ENCODE peak calls at places on chromosomes 5 and 9, in four cellular contexts. One of them, this sample, is unnamed.

GRCh38 chr9:109856785-109857184 is 76.8 kb downstream of the PALM2AKAP2 start:
- DNase-seq in H1: no peak
- DNase-seq in K562: peak; percentile 17
- DNase-seq in SK-N-SH: no peak
- DNase-seq in this sample: peak; percentile 15

GRCh38 chr9:13427587-13427986 is 148.1 kb upstream of the MPDZ start:
- DNase-seq in SK-N-SH: peak; percentile 30
- DNase-seq in H1: no peak
- DNase-seq in K562: peak; percentile 21
- DNase-seq in this sample: no peak

GRCh38 chr5:96778409-96778808 is 29.3 kb downstream of the ERAP1 start:
- DNase-seq in K562: no peak
- DNase-seq in SK-N-SH: no peak
- DNase-seq in H1: no peak
- DNase-seq in this sample: no peak

GRCh38 chr5:2160811-2161210 is 278.1 kb upstream of the IRX4 start:
- DNase-seq in H1: no peak
- DNase-seq in K562: no peak
- DNase-seq in SK-N-SH: no peak
- DNase-seq in this sample: no peak

GRCh38 chr5:113380299-113381014 is 54.3 kb downstream of the TSSK1B start:
- DNase-seq in K562: no peak
- DNase-seq in SK-N-SH: no peak
- DNase-seq in H1: no peak
- DNase-seq in this sample: no peak

GRCh38 chr5:59656351-59657254 is 236.9 kb downstream of the PDE4D start:
- DNase-seq in K562: no peak
- DNase-seq in SK-N-SH: no peak
- DNase-seq in H1: no peak
- DNase-seq in this sample: no peak

GRCh38 chr5:166722939-166723338 is 1568.5 kb upstream of the WWC1 start:
- DNase-seq in H1: no peak
- DNase-seq in SK-N-SH: no peak
- DNase-seq in K562: no peak
- DNase-seq in this sample: no peak

GRCh38 chr9:12274577-12274976 is 418.6 kb upstream of the TYRP1 start:
- DNase-seq in SK-N-SH: no peak
- DNase-seq in K562: no peak
- DNase-seq in H1: no peak
- DNase-seq in this sample: no peak

GRCh38 chr5:154191467-154192261 is 1.1 kb downstream of the GALNT10 start:
- DNase-seq in H1: no peak
- DNase-seq in K562: no peak
- DNase-seq in SK-N-SH: no peak
- DNase-seq in this sample: no peak

GRCh38 chr9:96500696-96501660 is 51.0 kb downstream of the HABP4 start:
- DNase-seq in H1: no peak
- DNase-seq in K562: no peak
- DNase-seq in SK-N-SH: no peak
- DNase-seq in this sample: no peak

GRCh38 chr9:16221350-16221749 is 649.1 kb downstream of the BNC2 start:
- DNase-seq in H1: no peak
- DNase-seq in K562: no peak
- DNase-seq in SK-N-SH: no peak
- DNase-seq in this sample: no peak

GRCh38 chr9:72410214-72410613 is 45.2 kb upstream of the ZFAND5 start:
- DNase-seq in SK-N-SH: no peak
- DNase-seq in H1: no peak
- DNase-seq in K562: no peak
- DNase-seq in this sample: no peak

GRCh38 chr9:38008168-38009034 is 60.6 kb downstream of the SHB start:
- DNase-seq in H1: no peak
- DNase-seq in SK-N-SH: no peak
- DNase-seq in K562: peak; percentile 72
- DNase-seq in this sample: peak; percentile 34

GRCh38 chr9:113154471-113154870 is 3.7 kb downstream of the SLC31A2 start:
- DNase-seq in SK-N-SH: no peak
- DNase-seq in K562: no peak
- DNase-seq in H1: no peak
- DNase-seq in this sample: no peak

GRCh38 chr9:93094294-93095204 is 1.5 kb upstream of the CARD19 start:
- DNase-seq in SK-N-SH: no peak
- DNase-seq in H1: no peak
- DNase-seq in K562: no peak
- DNase-seq in this sample: no peak

GRCh38 chr5:89901983-89902382 is 507.6 kb downstream of the CETN3 start:
- DNase-seq in SK-N-SH: no peak
- DNase-seq in K562: no peak
- DNase-seq in H1: no peak
- DNase-seq in this sample: no peak

GRCh38 chr5:30994170-30994569 is 199.3 kb upstream of the CDH6 start:
- DNase-seq in K562: no peak
- DNase-seq in SK-N-SH: no peak
- DNase-seq in H1: no peak
- DNase-seq in this sample: no peak

GRCh38 chr5:116482394-116482793 is 92.2 kb downstream of the SEMA6A start:
- DNase-seq in H1: no peak
- DNase-seq in SK-N-SH: no peak
- DNase-seq in K562: no peak
- DNase-seq in this sample: no peak

GRCh38 chr9:4734150-4734549 is 6.9 kb downstream of the AK3 start:
- DNase-seq in SK-N-SH: no peak
- DNase-seq in H1: no peak
- DNase-seq in K562: no peak
- DNase-seq in this sample: no peak

GRCh38 chr5:943201-943873 is 50.7 kb downstream of the TRIP13 start:
- DNase-seq in K562: no peak
- DNase-seq in SK-N-SH: no peak
- DNase-seq in H1: no peak
- DNase-seq in this sample: no peak

GRCh38 chr5:84647581-84647980 is 262.9 kb upstream of the EDIL3 start:
- DNase-seq in K562: no peak
- DNase-seq in H1: no peak
- DNase-seq in SK-N-SH: no peak
- DNase-seq in this sample: no peak

GRCh38 chr9:125240649-125240999 is 519 bp downstream of the HSPA5 start:
- DNase-seq in SK-N-SH: no peak
- DNase-seq in H1: no peak
- DNase-seq in K562: peak; percentile 74
- DNase-seq in this sample: no peak

GRCh38 chr9:77475641-77476473 is 172.3 kb downstream of the GNA14 start:
- DNase-seq in H1: no peak
- DNase-seq in SK-N-SH: no peak
- DNase-seq in K562: no peak
- DNase-seq in this sample: no peak

GRCh38 chr5:61999371-61999770 is 306.6 kb upstream of the KIF2A start:
- DNase-seq in SK-N-SH: no peak
- DNase-seq in K562: no peak
- DNase-seq in H1: no peak
- DNase-seq in this sample: no peak

GRCh38 chr5:150210644-150211043 is 20.8 kb downstream of the SLC6A7 start:
- DNase-seq in K562: no peak
- DNase-seq in H1: no peak
- DNase-seq in SK-N-SH: no peak
- DNase-seq in this sample: no peak

GRCh38 chr5:150214289-150214688 is 24.4 kb downstream of the SLC6A7 start:
- DNase-seq in K562: peak; percentile 62
- DNase-seq in SK-N-SH: no peak
- DNase-seq in H1: no peak
- DNase-seq in this sample: no peak

GRCh38 chr5:150211156-150212030 is 21.5 kb downstream of the SLC6A7 start:
- DNase-seq in K562: peak; percentile 49
- DNase-seq in SK-N-SH: no peak
- DNase-seq in H1: peak; percentile 68
- DNase-seq in this sample: peak; percentile 68

GRCh38 chr5:150215978-150216944 is 26.4 kb downstream of the SLC6A7 start:
- DNase-seq in SK-N-SH: no peak
- DNase-seq in H1: no peak
- DNase-seq in K562: peak; percentile 59
- DNase-seq in this sample: no peak

DNA sequence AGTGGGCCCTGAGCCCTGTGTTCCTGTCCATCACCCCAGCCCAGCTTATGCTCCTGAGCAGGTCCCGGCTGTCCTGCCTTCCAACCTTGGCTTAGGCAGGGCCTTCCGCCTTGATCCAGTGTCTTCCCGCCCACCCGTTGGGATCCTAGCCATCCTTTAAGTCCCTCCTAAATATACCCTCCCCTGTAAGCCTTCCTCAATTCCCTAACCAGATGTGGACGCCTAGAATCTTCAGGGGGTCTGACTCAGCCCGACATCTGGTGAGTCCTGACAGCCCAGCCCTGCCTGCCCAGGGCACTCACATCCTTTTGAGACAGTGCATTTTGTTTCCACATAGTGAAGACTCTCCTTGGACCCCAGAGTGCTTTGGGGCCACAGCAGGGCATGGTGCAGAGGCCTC is 23.7 kb downstream of the SLC6A7 start:
- DNase-seq in SK-N-SH: no peak
- DNase-seq in H1: no peak
- DNase-seq in K562: no peak
- DNase-seq in this sample: no peak
- TF ChIP-seq TEAD4 in SK-N-SH: no peak
- TF ChIP-seq TEAD4 in H1: no peak
- TF ChIP-seq TEAD4 in K562: no peak
- TF ChIP-seq TEAD4 in this sample: no peak

GRCh38 chr5:56003179-56003578 is 8.4 kb upstream of the IL6ST start:
- DNase-seq in SK-N-SH: no peak
- DNase-seq in K562: peak; percentile 10
- DNase-seq in H1: no peak
- DNase-seq in this sample: no peak

GRCh38 chr5:56004874-56005273 is 10.1 kb upstream of the IL6ST start:
- DNase-seq in SK-N-SH: no peak
- DNase-seq in H1: no peak
- DNase-seq in K562: no peak
- DNase-seq in this sample: no peak

GRCh38 chr5:56006094-56006493 is 11.3 kb upstream of the IL6ST start:
- DNase-seq in SK-N-SH: no peak
- DNase-seq in H1: no peak
- DNase-seq in K562: no peak
- DNase-seq in this sample: no peak

GRCh38 chr5:56002303-56002702 is 7.5 kb upstream of the IL6ST start:
- DNase-seq in K562: no peak
- DNase-seq in SK-N-SH: no peak
- DNase-seq in H1: no peak
- DNase-seq in this sample: no peak

DNA sequence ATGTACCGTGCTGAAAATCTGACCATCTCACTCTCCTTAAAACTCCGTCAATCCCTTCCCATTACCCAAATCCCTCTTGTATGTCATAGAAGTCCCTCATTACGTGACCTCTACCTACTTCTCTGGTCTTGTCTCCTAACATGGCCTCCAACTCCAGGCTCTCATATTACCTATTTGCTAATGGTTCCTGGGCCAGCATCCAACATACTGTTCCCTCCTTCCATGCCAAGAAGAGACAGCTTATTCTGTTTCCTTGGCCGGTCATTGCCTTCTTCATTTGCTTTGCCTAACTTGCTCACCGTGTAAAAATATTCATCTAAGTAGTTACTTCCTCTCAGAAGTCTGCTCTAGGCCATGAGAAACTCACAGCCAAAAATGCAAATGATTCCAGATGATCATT is 8.9 kb upstream of the IL6ST start:
- DNase-seq in SK-N-SH: no peak
- DNase-seq in K562: no peak
- DNase-seq in H1: no peak
- DNase-seq in this sample: no peak
- TF ChIP-seq TEAD4 in SK-N-SH: no peak
- TF ChIP-seq TEAD4 in K562: no peak
- TF ChIP-seq TEAD4 in H1: no peak
- TF ChIP-seq TEAD4 in this sample: no peak

GRCh38 chr5:157820593-157821252 is 38.2 kb downstream of the CLINT1 start:
- DNase-seq in SK-N-SH: peak; percentile 19
- DNase-seq in K562: peak; percentile 16
- DNase-seq in H1: no peak
- DNase-seq in this sample: no peak
- TF ChIP-seq TEAD4 in SK-N-SH: no peak
- TF ChIP-seq TEAD4 in K562: no peak
- TF ChIP-seq TEAD4 in H1: no peak
- TF ChIP-seq TEAD4 in this sample: no peak

DNA sequence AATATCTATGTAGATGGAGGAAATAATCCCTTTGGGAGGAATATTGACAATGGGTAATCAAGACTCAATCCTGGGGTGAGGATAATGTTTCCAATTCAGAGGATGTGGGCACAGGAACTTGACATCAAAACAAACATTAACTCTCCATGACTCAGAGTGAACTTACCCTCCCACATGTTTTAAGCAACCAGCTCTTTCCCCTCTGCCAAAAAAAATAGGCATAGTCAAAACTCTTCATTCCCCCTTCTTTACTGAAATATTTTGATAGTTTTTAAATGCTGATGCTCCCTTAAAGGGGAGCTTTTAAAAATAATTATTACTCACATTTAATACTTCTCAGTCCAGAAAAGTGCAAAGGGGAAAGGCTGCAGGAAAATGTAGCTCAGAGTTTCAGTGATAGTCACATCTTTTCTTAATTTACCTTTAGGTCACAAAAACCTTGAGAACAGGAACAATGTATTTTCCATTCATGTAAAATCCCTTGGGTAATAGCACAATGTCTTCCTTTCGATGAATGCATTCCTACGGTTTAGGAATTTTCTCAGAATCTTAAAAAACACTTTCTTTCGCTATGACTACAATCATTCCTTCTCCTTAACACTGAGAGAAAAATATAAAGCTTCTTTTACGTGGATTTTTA is 298.4 kb upstream of the GRAMD2B start:
- DNase-seq in SK-N-SH: no peak
- DNase-seq in H1: no peak
- DNase-seq in K562: no peak
- DNase-seq in this sample: no peak
- TF ChIP-seq TEAD4 in SK-N-SH: no peak
- TF ChIP-seq TEAD4 in H1: no peak
- TF ChIP-seq TEAD4 in K562: no peak
- TF ChIP-seq TEAD4 in this sample: no peak

GRCh38 chr5:38871211-38871610 is 25.4 kb downstream of the OSMR start:
- DNase-seq in H1: no peak
- DNase-seq in SK-N-SH: no peak
- DNase-seq in K562: no peak
- DNase-seq in this sample: no peak
- TF ChIP-seq TEAD4 in H1: no peak
- TF ChIP-seq TEAD4 in SK-N-SH: no peak
- TF ChIP-seq TEAD4 in K562: no peak
- TF ChIP-seq TEAD4 in this sample: no peak